ENCODE peak calls at places on chromosomes 1 and 21, in seven cellular contexts. L, R, P, W, D, F and Q are unnamed samples.

GRCh38 chr1:230386863-230387262 is 39.3 kb downstream of the PGBD5 start:
- DNase-seq in L (no peak), R (no peak), P (no peak), W (no peak), D (no peak), F (no peak), Q (no peak)

GRCh38 chr1:151277249-151277648 is 4.8 kb upstream of the ZNF687 start:
- DNase-seq in L (no peak), R (peak), P (peak), W (no peak), D (no peak), F (peak), Q (no peak)

GRCh38 chr1:22749503-22749902 is 38.9 kb downstream of the EPHB2 start:
- DNase-seq in L (no peak), R (no peak), P (no peak), W (no peak), D (no peak), F (no peak), Q (no peak)

GRCh38 chr1:154430903-154431302 is 25.8 kb downstream of the IL6R start:
- DNase-seq in L (no peak), R (no peak), P (no peak), W (no peak), D (no peak), F (no peak), Q (no peak)

GRCh38 chr21:33975548-33976081 is 60.0 kb upstream of the ATP5PO start:
- DNase-seq in L (peak), R (peak), P (peak), W (peak), D (no peak), F (peak), Q (peak)

GRCh38 chr1:173451981-173452380 is 25.2 kb upstream of the PRDX6 start:
- DNase-seq in L (no peak), R (no peak), P (no peak), W (no peak), D (no peak), F (no peak), Q (no peak)

GRCh38 chr1:11707621-11708276 is 16.2 kb downstream of the DRAXIN start:
- DNase-seq in L (no peak), R (no peak), P (no peak), W (no peak), D (no peak), F (no peak), Q (no peak)

GRCh38 chr1:236560213-236560771 is 36.5 kb downstream of the LGALS8 start:
- DNase-seq in L (no peak), R (no peak), P (no peak), W (no peak), D (no peak), F (no peak), Q (no peak)

GRCh38 chr1:55702064-55702463 is 486.9 kb upstream of the USP24 start:
- DNase-seq in L (no peak), R (peak), P (peak), W (no peak), D (no peak), F (peak), Q (no peak)

GRCh38 chr1:240732390-240732789 is 120.4 kb upstream of the GREM2 start:
- DNase-seq in L (peak), R (peak), P (peak), W (no peak), D (peak), F (peak), Q (peak)

GRCh38 chr21:35984654-35985366 is 75.5 kb downstream of the SETD4 start:
- DNase-seq in L (no peak), R (no peak), P (no peak), W (no peak), D (no peak), F (no peak), Q (no peak)

GRCh38 chr21:31416465-31416864 is 72.4 kb upstream of the TIAM1 start:
- DNase-seq in L (peak), R (no peak), P (no peak), W (no peak), D (no peak), F (no peak), Q (no peak)

GRCh38 chr1:117607471-117607870 is 1.6 kb downstream of the TENT5C start:
- DNase-seq in L (no peak), R (peak), P (no peak), W (peak), D (no peak), F (no peak), Q (no peak)

GRCh38 chr1:204349602-204350001 is 10.1 kb downstream of the PLEKHA6 start:
- DNase-seq in L (no peak), R (no peak), P (no peak), W (no peak), D (no peak), F (no peak), Q (no peak)

GRCh38 chr1:118811156-118811555 is 177.0 kb downstream of the TBX15 start:
- DNase-seq in L (no peak), R (no peak), P (no peak), W (no peak), D (no peak), F (no peak), Q (no peak)

GRCh38 chr1:174406421-174406820 is 41.3 kb upstream of the GPR52 start:
- DNase-seq in L (no peak), R (no peak), P (no peak), W (no peak), D (no peak), F (no peak), Q (no peak)

GRCh38 chr1:49841767-49842166 is 182.0 kb downstream of the AGBL4 start:
- DNase-seq in L (no peak), R (no peak), P (no peak), W (no peak), D (no peak), F (no peak), Q (no peak)

GRCh38 chr1:86207323-86207722 is 50.8 kb upstream of the COL24A1 start:
- DNase-seq in L (peak), R (no peak), P (no peak), W (no peak), D (peak), F (no peak), Q (peak)

GRCh38 chr1:53593758-53594380 is 134.7 kb downstream of the DMRTB1 start:
- DNase-seq in L (no peak), R (no peak), P (no peak), W (no peak), D (no peak), F (no peak), Q (no peak)

GRCh38 chr1:59972216-59972924 is 45.8 kb upstream of the CYP2J2 start:
- DNase-seq in L (peak), R (no peak), P (no peak), W (no peak), D (peak), F (no peak), Q (no peak)

GRCh38 chr1:3344395-3344794 is 110.1 kb upstream of the ARHGEF16 start:
- DNase-seq in L (no peak), R (no peak), P (no peak), W (no peak), D (no peak), F (no peak), Q (no peak)

GRCh38 chr21:34850166-34850695 is 181.4 kb downstream of the CLIC6 start:
- DNase-seq in L (no peak), R (no peak), P (no peak), W (no peak), D (no peak), F (no peak), Q (no peak)

GRCh38 chr1:26541431-26541815 is 11.9 kb downstream of the RPS6KA1 start:
- DNase-seq in L (no peak), R (no peak), P (no peak), W (no peak), D (no peak), F (no peak), Q (no peak)

GRCh38 chr1:107572674-107573205 is 392.2 kb downstream of the VAV3 start:
- DNase-seq in L (peak), R (no peak), P (no peak), W (no peak), D (peak), F (no peak), Q (no peak)

GRCh38 chr1:43008106-43008424 is 49.4 kb upstream of the SLC2A1 start:
- DNase-seq in L (no peak), R (no peak), P (no peak), W (no peak), D (no peak), F (no peak), Q (no peak)

GRCh38 chr1:96116707-96117106 is 604.9 kb upstream of the PTBP2 start:
- DNase-seq in L (peak), R (no peak), P (no peak), W (no peak), D (no peak), F (no peak), Q (no peak)

GRCh38 chr1:108962681-108963051 is 618 bp downstream of the CLCC1 start:
- DNase-seq in L (no peak), R (no peak), P (no peak), W (peak), D (no peak), F (no peak), Q (no peak)

GRCh38 chr21:42159560-42160110 is 59.3 kb upstream of the ABCG1 start:
- DNase-seq in L (no peak), R (no peak), P (peak), W (no peak), D (no peak), F (no peak), Q (no peak)